ENCODE peak calls at places on chromosomes 11 and 22, in eight cellular contexts. I is sigmoid colon, E is HepG2, B is transverse colon, T is K562, H is suprapubic skin, Y is esophagus muscularis mucosa, Q is SK-N-SH. G is an unnamed sample.

GRCh38 chr11:3616721-3617460 is 24.9 kb downstream of the ART5 start:
- DNase-seq in B (no peak), I (peak), Y (no peak), T (no peak), E (no peak), H (no peak), Q (no peak), G (no peak)

GRCh38 chr22:41603873-41604332 is 14.3 kb upstream of the PMM1 start:
- DNase-seq in E (no peak), I (no peak), B (no peak), T (peak), Q (no peak), H (no peak), Y (no peak), G (no peak)

GRCh38 chr11:31106963-31107576 is 262.5 kb downstream of the DCDC1 start:
- DNase-seq in H (no peak), B (peak), E (peak), I (no peak), T (peak), Q (peak), Y (no peak), G (peak)

GRCh38 chr11:72224587-72225410 is at the start of gene INPPL1:
- DNase-seq in T (peak), B (peak), H (peak), Y (no peak), E (no peak), Q (peak), I (peak), G (peak)

GRCh38 chr11:97290444-97291041 is 900.7 kb downstream of the JRKL start:
- DNase-seq in Y (no peak), B (no peak), E (no peak), Q (no peak), I (no peak), T (no peak), H (no peak), G (no peak)

GRCh38 chr22:41524809-41525449 is 19.3 kb downstream of the POLR3H start:
- DNase-seq in Y (no peak), T (no peak), Q (no peak), E (no peak), I (no peak), B (peak), H (no peak), G (peak)

GRCh38 chr22:41780714-41781507 is 19.6 kb upstream of the CCDC134 start:
- DNase-seq in E (peak), T (peak), I (peak), Q (no peak), Y (no peak), H (peak), B (peak), G (peak)

GRCh38 chr22:46088541-46089311 is 61.6 kb upstream of the PPARA start:
- DNase-seq in H (peak), E (no peak), Y (no peak), T (no peak), I (peak), B (no peak), Q (no peak), G (peak)

GRCh38 chr22:36144886-36145541 is 15.5 kb downstream of the APOL3 start:
- DNase-seq in B (peak), T (peak), E (peak), H (peak), Q (peak), Y (no peak), I (peak), G (peak)

GRCh38 chr11:70247710-70248072 is 22.8 kb upstream of the PPFIA1 start:
- DNase-seq in T (no peak), Y (no peak), H (no peak), B (no peak), I (no peak), Q (no peak), E (no peak), G (peak)

GRCh38 chr11:27626938-27627586 is 73.2 kb downstream of the BDNF start:
- DNase-seq in Q (no peak), T (no peak), B (no peak), E (no peak), I (no peak), H (no peak), Y (no peak), G (no peak)

GRCh38 chr11:88179141-88179540 is 3.9 kb upstream of the RAB38 start:
- DNase-seq in H (no peak), Y (no peak), Q (no peak), B (no peak), I (no peak), E (no peak), T (no peak), G (no peak)

GRCh38 chr11:86814775-86815174 is 14.4 kb downstream of the PRSS23 start:
- DNase-seq in H (no peak), E (no peak), Y (no peak), T (no peak), I (no peak), B (no peak), Q (no peak), G (no peak)

GRCh38 chr11:60370811-60371297 is 7.5 kb upstream of the MS4A7 start:
- DNase-seq in E (peak), Y (no peak), H (no peak), I (no peak), T (no peak), B (no peak), Q (no peak), G (no peak)

GRCh38 chr11:15650105-15650938 is 535.6 kb downstream of the INSC start:
- DNase-seq in Y (peak), B (peak), I (peak), H (peak), T (peak), Q (peak), E (peak), G (peak)

GRCh38 chr11:102528618-102529017 is 1.9 kb downstream of the MMP7 start:
- DNase-seq in B (no peak), E (no peak), I (no peak), Y (no peak), H (no peak), T (no peak), Q (no peak), G (no peak)

GRCh38 chr11:94153320-94153719 is 24.7 kb downstream of the PANX1 start:
- DNase-seq in Q (no peak), E (peak), I (no peak), H (no peak), T (no peak), Y (no peak), B (no peak), G (peak)

GRCh38 chr11:117669062-117669461 is 128.0 kb downstream of the DSCAML1 start:
- DNase-seq in B (no peak), Q (no peak), Y (no peak), H (no peak), E (no peak), T (no peak), I (no peak), G (no peak)

GRCh38 chr11:14644396-14645246 is 1.0 kb downstream of the PDE3B start:
- DNase-seq in B (peak), H (no peak), E (peak), Q (peak), I (peak), Y (no peak), T (peak), G (peak)

GRCh38 chr11:21659961-21660360 is 532.9 kb upstream of the ANO5 start:
- DNase-seq in H (no peak), I (no peak), Q (no peak), E (no peak), Y (no peak), B (no peak), T (no peak), G (no peak)

GRCh38 chr11:76161261-76161961 is 44.9 kb downstream of the WNT11 start:
- DNase-seq in I (no peak), B (no peak), Q (peak), H (no peak), E (no peak), Y (no peak), T (peak), G (no peak)

GRCh38 chr11:36350137-36350513 is 54.0 kb downstream of the PRR5L start:
- DNase-seq in T (no peak), B (no peak), H (no peak), E (no peak), I (no peak), Y (peak), Q (no peak), G (no peak)

GRCh38 chr11:113991170-113991569 is 16.3 kb downstream of the HTR3A start:
- DNase-seq in Y (no peak), I (no peak), H (no peak), E (peak), B (no peak), Q (no peak), T (peak), G (no peak)

GRCh38 chr11:123306531-123306930 is 111.5 kb upstream of the CLMP start:
- DNase-seq in I (no peak), T (no peak), B (no peak), Y (no peak), E (no peak), H (no peak), Q (no peak), G (no peak)

GRCh38 chr11:119990306-119991021 is 147.4 kb downstream of the TRIM29 start:
- DNase-seq in E (no peak), T (no peak), Y (no peak), I (no peak), B (no peak), Q (no peak), H (no peak), G (peak)

GRCh38 chr11:86799680-86800075 is 664 bp upstream of the PRSS23 start:
- DNase-seq in E (no peak), I (peak), T (no peak), Q (peak), B (no peak), H (no peak), Y (no peak), G (no peak)

GRCh38 chr11:133955945-133956421 is 785 bp downstream of the IGSF9B start:
- DNase-seq in I (no peak), Q (peak), B (no peak), E (no peak), H (no peak), Y (no peak), T (no peak), G (no peak)

GRCh38 chr11:16215352-16215751 is 141.0 kb downstream of the SOX6 start:
- DNase-seq in I (no peak), Y (no peak), Q (no peak), E (no peak), H (no peak), B (no peak), T (no peak), G (no peak)

GRCh38 chr11:107740256-107740655 is 28.4 kb upstream of the SLN start:
- DNase-seq in I (no peak), Y (no peak), T (no peak), E (no peak), Q (no peak), H (no peak), B (no peak), G (no peak)

GRCh38 chr11:119351232-119351631 is 4.7 kb upstream of the MFRP start:
- DNase-seq in H (no peak), T (no peak), E (no peak), Y (no peak), B (no peak), I (no peak), Q (no peak), G (no peak)

GRCh38 chr11:76347391-76347790 is 33.5 kb downstream of the THAP12 start:
- DNase-seq in H (no peak), E (no peak), Y (no peak), I (no peak), B (no peak), Q (no peak), T (no peak), G (no peak)

GRCh38 chr22:23501708-23502107 is 78.4 kb downstream of the IGLL1 start:
- DNase-seq in H (no peak), B (no peak), Q (peak), Y (no peak), T (no peak), I (no peak), E (no peak), G (no peak)

GRCh38 chr11:44860967-44861828 is 89.5 kb downstream of the TP53I11 start:
- DNase-seq in H (no peak), B (no peak), E (no peak), Y (no peak), Q (no peak), I (peak), T (no peak), G (no peak)

GRCh38 chr11:99739464-99740089 is 718.8 kb downstream of the CNTN5 start:
- DNase-seq in Q (peak), B (no peak), H (no peak), T (peak), I (no peak), E (peak), Y (no peak), G (no peak)

GRCh38 chr22:31681625-31682345 is 19.8 kb upstream of the PISD start:
- DNase-seq in B (no peak), T (no peak), Y (no peak), H (no peak), Q (no peak), I (peak), E (no peak), G (no peak)

GRCh38 chr22:31680764-31681624 is 19.0 kb upstream of the PISD start:
- DNase-seq in E (no peak), Q (no peak), Y (no peak), T (no peak), B (peak), I (peak), H (no peak), G (no peak)

GRCh38 chr22:31678748-31679147 is 16.7 kb upstream of the PISD start:
- DNase-seq in Y (no peak), I (no peak), E (no peak), B (no peak), Q (no peak), T (no peak), H (no peak), G (no peak)

GRCh38 chr22:31676700-31677099 is 14.7 kb upstream of the PISD start:
- DNase-seq in B (peak), I (peak), T (no peak), H (peak), Y (peak), Q (peak), E (no peak), G (peak)
- H3K27ac ChIP-seq in B (peak), I (peak), T (no peak), H (peak), Y (peak), Q (no peak), E (no peak), G (peak)

GRCh38 chr11:34356918-34357645 is 728 bp downstream of the ABTB2 start:
- DNase-seq in B (peak), I (peak), T (peak), E (no peak), Y (peak), H (peak), Q (peak), G (peak)
- TF ChIP-seq POLR2AphosphoS5 in B (no peak), I (no peak), T (no peak), E (no peak), Y (no peak), H (no peak), Q (no peak), G (no peak)

GRCh38 chr11:65639623-65640482 is 2.0 kb downstream of the SIPA1 start:
- DNase-seq in E (no peak), T (no peak), I (no peak), Y (no peak), B (peak), H (no peak), Q (no peak), G (no peak)

GRCh38 chr11:65641233-65642013 is 3.5 kb downstream of the SIPA1 start:
- DNase-seq in Q (no peak), T (no peak), E (no peak), I (no peak), Y (no peak), H (no peak), B (no peak), G (no peak)

GRCh38 chr11:65642014-65642671 is 4.2 kb downstream of the SIPA1 start:
- DNase-seq in Y (no peak), E (no peak), H (no peak), I (no peak), T (peak), Q (no peak), B (no peak), G (no peak)

GRCh38 chr11:65637794-65638317 is at the start of gene SIPA1:
- DNase-seq in B (peak), H (no peak), T (peak), I (peak), E (peak), Q (peak), Y (no peak), G (peak)

GRCh38 chr11:65640483-65641207 is 2.7 kb downstream of the SIPA1 start:
- DNase-seq in Q (no peak), I (no peak), Y (no peak), E (no peak), B (peak), T (no peak), H (no peak), G (peak)
- TF ChIP-seq EP300 in Q (no peak), I (no peak), Y (no peak), E (no peak), B (no peak), T (no peak), H (no peak), G (no peak)

GRCh38 chr11:24575392-24575791 is 78.5 kb downstream of the LUZP2 start:
- DNase-seq in E (no peak), B (no peak), I (no peak), Q (no peak), T (no peak), H (no peak), Y (no peak), G (no peak)

GRCh38 chr11:24574461-24574860 is 77.6 kb downstream of the LUZP2 start:
- DNase-seq in Y (no peak), H (no peak), T (no peak), I (no peak), Q (no peak), B (no peak), E (no peak), G (no peak)
- H3K27ac ChIP-seq in Y (no peak), H (no peak), T (no peak), I (no peak), Q (no peak), B (no peak), E (no peak), G (no peak)